ENCODE peak calls at places on chromosomes 1 and 21, in eight cellular contexts. U is kidney; Z is heart right ventricle; Q is endodermal cell; V is tibial artery; R is suprapubic skin; E is iPS DF 6.9; D is CD8-positive, alpha-beta memory T cell. P is an unnamed sample.

GRCh38 chr1:150150511-150151021 is 850 bp downstream of the PLEKHO1 start:
- DNase-seq in U (peak), Z (peak), Q (peak), V (no peak), R (peak), E (no peak), D (peak), P (peak)

GRCh38 chr1:10803971-10804820 is 7.8 kb upstream of the CASZ1 start:
- DNase-seq in U (peak), Z (no peak), Q (peak), V (no peak), R (peak), E (no peak), D (no peak), P (no peak)

GRCh38 chr1:156100205-156100995 is 14.1 kb upstream of the LMNA start:
- DNase-seq in U (no peak), Z (no peak), Q (no peak), V (no peak), R (no peak), E (no peak), D (no peak), P (no peak)

GRCh38 chr21:42670884-42671283 is 17.5 kb downstream of the PDE9A start:
- DNase-seq in U (no peak), Z (no peak), Q (no peak), V (no peak), R (no peak), E (no peak), D (no peak), P (no peak)

GRCh38 chr1:31432592-31433395 is 19.8 kb downstream of the SERINC2 start:
- DNase-seq in U (no peak), Z (no peak), Q (peak), V (no peak), R (peak), E (no peak), D (no peak), P (peak)

GRCh38 chr1:34690269-34690668 is 64.6 kb upstream of the GJB5 start:
- DNase-seq in U (no peak), Z (no peak), Q (no peak), V (no peak), R (no peak), E (no peak), D (no peak), P (no peak)

GRCh38 chr1:23444104-23444533 is 19.6 kb upstream of the TCEA3 start:
- DNase-seq in U (no peak), Z (peak), Q (no peak), V (peak), R (peak), E (no peak), D (no peak), P (peak)

GRCh38 chr1:21117159-21117953 is 59.3 kb downstream of the EIF4G3 start:
- DNase-seq in U (no peak), Z (no peak), Q (no peak), V (no peak), R (no peak), E (no peak), D (no peak), P (no peak)

GRCh38 chr1:174999926-175000696 is at the start of gene CACYBP:
- DNase-seq in U (no peak), Z (peak), Q (no peak), V (peak), R (peak), E (no peak), D (no peak), P (no peak)

GRCh38 chr1:149843302-149844041 is 55.9 kb upstream of the BOLA1 start:
- DNase-seq in U (no peak), Z (no peak), Q (peak), V (no peak), R (no peak), E (no peak), D (no peak), P (no peak)

GRCh38 chr1:9388628-9389184 is 96.0 kb downstream of the SPSB1 start:
- DNase-seq in U (no peak), Z (no peak), Q (no peak), V (no peak), R (no peak), E (no peak), D (no peak), P (peak)
- H3K27ac ChIP-seq in U (no peak), Z (no peak), Q (no peak), V (peak), R (no peak), E (no peak), D (no peak), P (no peak)

GRCh38 chr1:94382163-94382562 is 36.0 kb upstream of the ABCD3 start:
- DNase-seq in U (peak), Z (no peak), Q (no peak), V (no peak), R (no peak), E (no peak), D (no peak), P (no peak)
- H3K27ac ChIP-seq in U (no peak), Z (no peak), Q (no peak), V (no peak), R (no peak), E (no peak), D (no peak), P (no peak)

GRCh38 chr1:183735069-183735860 is 69.7 kb upstream of the RGL1 start:
- DNase-seq in U (no peak), Z (no peak), Q (no peak), V (no peak), R (no peak), E (no peak), D (no peak), P (no peak)

GRCh38 chr1:183739640-183740385 is 65.1 kb upstream of the RGL1 start:
- DNase-seq in U (no peak), Z (peak), Q (no peak), V (no peak), R (no peak), E (no peak), D (no peak), P (no peak)

GRCh38 chr1:183736391-183736790 is 68.5 kb upstream of the RGL1 start:
- DNase-seq in U (no peak), Z (no peak), Q (no peak), V (no peak), R (no peak), E (no peak), D (no peak), P (no peak)

GRCh38 chr1:183742367-183742766 is 62.6 kb upstream of the RGL1 start:
- DNase-seq in U (no peak), Z (no peak), Q (no peak), V (no peak), R (no peak), E (no peak), D (no peak), P (no peak)

GRCh38 chr1:183739082-183739481 is 65.8 kb upstream of the RGL1 start:
- DNase-seq in U (no peak), Z (no peak), Q (no peak), V (no peak), R (no peak), E (no peak), D (no peak), P (no peak)
- H3K27ac ChIP-seq in U (no peak), Z (peak), Q (no peak), V (no peak), R (no peak), E (no peak), D (no peak), P (no peak)

DNA sequence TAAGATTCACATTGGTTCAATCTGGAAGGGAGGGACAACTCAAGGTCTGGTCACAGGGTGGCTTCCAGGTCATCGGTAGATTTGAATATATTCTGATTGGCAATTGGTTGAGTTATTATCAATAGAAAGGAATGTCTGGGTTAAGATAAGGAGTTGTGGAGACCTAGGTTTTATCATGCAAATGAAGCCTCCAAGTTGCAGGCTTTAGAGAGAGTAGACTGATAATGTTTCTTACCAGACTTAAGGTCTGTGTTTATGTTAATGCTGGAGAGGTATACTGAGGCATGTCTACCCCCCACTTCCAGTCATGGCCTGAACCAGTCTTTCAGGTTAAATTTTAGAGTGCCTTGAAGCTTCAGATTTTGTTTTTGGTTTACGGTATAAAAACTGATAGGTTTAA is 29.7 kb downstream of the USP25 start:
- DNase-seq in U (no peak), Z (no peak), Q (no peak), V (no peak), R (no peak), E (no peak), D (no peak), P (no peak)
- H3K27ac ChIP-seq in U (no peak), Z (no peak), Q (no peak), V (no peak), R (no peak), E (no peak), D (no peak), P (no peak)

GRCh38 chr1:958823-959729 is at the start of gene NOC2L:
- DNase-seq in U (peak), Z (peak), Q (peak), V (peak), R (peak), E (no peak), D (peak), P (peak)
- H3K27ac ChIP-seq in U (no peak), Z (peak), Q (no peak), V (peak), R (no peak), E (no peak), D (peak), P (no peak)

GRCh38 chr1:27601321-27601770 is 2.6 kb downstream of the AHDC1 start:
- DNase-seq in U (no peak), Z (no peak), Q (no peak), V (no peak), R (no peak), E (no peak), D (no peak), P (no peak)
- H3K27ac ChIP-seq in U (peak), Z (peak), Q (peak), V (peak), R (peak), E (no peak), D (no peak), P (peak)

GRCh38 chr1:56845343-56845742 is 9.3 kb upstream of the C8A start:
- DNase-seq in U (no peak), Z (no peak), Q (no peak), V (no peak), R (no peak), E (no peak), D (no peak), P (no peak)
- H3K27ac ChIP-seq in U (no peak), Z (no peak), Q (no peak), V (no peak), R (no peak), E (no peak), D (no peak), P (no peak)

DNA sequence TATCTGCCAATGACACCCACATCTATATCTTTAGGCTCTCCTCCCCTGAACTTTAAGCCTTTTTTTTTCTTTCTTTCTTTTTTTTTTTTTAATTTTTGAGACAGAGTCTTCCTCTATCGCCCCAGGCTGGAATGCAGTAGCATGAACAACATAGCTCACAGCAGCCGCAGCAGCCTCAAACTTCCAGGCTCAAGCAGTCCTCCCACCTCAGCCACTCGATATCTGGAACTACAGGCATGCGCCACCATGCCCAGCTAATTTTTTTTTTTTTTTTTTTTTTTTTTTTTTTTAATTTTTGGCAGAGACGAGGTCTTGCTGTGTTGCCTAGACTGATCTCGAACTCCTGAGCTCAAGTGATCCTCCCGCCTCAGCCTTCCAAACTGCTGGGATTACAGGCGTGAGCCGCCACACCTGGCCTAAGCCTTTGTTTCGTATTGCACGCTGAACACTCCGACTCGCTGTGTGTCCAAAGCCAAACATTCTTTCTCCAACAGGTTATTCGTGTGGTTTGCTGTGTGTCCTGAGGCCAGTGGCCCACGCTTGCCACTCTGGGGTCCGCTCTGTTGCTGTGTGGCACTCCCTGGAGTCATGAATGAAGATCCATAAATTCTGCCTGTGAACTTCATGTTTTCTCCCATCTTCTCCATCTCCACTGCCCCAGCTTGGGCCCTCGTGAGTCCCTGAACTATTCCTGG is 119.4 kb downstream of the CAMTA1 start:
- DNase-seq in U (no peak), Z (no peak), Q (no peak), V (no peak), R (no peak), E (no peak), D (no peak), P (no peak)
- H3K27ac ChIP-seq in U (no peak), Z (no peak), Q (no peak), V (no peak), R (no peak), E (no peak), D (no peak), P (no peak)

DNA sequence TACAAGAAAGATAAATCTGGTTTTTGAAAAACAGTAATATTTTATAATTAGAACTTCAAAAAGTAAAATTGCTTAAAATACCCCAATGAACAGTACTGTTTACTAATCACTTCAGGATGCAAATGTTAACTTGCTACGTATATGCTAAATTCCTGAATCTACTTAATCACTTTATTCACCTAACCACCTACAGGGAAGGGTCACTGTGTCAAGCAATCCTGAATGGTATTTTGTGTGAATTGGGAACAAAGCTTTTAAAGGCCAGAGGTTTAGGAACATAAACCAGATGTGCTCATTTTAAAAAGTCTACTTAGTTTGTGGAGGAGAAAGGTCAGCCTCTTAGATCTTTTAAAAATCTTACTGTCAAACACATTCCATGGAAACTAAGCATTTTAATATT is 1143.0 kb upstream of the ADGRL2 start:
- DNase-seq in U (no peak), Z (no peak), Q (no peak), V (no peak), R (no peak), E (no peak), D (no peak), P (no peak)
- H3K27ac ChIP-seq in U (no peak), Z (no peak), Q (peak), V (no peak), R (no peak), E (no peak), D (no peak), P (no peak)

DNA sequence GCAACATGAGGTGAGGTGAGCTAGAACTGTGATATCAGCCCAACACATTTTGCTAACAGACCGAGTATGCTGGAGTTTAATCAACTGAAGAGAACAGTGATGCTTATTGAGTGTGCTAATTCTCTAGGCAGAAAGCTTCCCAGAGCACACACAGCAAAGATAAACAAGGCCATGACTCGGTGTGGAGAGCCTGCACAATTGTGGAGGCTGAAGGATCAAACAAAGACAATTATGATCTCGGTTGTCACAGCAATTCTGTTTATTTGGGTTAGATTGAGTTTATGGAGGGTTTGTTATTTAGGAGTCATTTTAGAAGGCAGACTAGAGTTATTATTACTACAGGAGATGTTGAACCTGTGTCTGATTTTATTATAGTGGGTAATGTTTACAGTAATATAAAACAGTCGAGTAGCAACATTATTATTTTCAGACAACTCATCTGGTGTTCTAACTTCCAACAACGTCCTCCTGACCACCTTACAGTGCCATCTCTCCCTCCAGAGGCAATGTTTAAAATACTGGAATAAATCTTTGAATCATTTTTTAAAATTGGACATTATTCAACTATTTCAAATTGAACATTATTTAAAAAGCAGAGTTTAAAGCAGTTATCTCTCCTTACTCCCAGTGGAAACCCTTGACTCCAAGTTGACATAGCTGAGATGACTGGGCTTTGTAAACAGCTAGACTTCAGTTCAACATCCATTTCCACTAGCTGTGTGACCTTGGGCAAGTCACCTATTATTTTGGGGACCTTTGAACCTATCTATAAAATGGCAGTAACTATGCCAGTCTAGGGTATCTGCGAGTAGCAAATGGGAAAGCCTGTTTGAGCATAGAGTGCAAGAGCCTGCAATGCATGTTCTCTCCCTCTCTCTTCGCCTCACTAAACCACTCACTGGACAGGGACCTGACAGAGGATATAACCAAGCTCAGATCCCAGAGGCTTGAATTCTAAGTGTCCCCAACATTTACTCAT is 40.0 kb downstream of the DPT start:
- DNase-seq in U (no peak), Z (no peak), Q (no peak), V (no peak), R (no peak), E (no peak), D (no peak), P (no peak)
- H3K27ac ChIP-seq in U (no peak), Z (no peak), Q (no peak), V (no peak), R (no peak), E (no peak), D (no peak), P (no peak)

P was measured in aorta.